ENCODE peak calls at places on chromosomes 6 and 20, in nine cellular contexts. T, Y, D, Q, E, A, M, X and G are unnamed samples.
A peak's percentile ranks its signal among the peaks of the same experiment; 100 is the strongest.

GRCh38 chr20:51470907-51471411 is 71.6 kb downstream of the NFATC2 start:
- DNase-seq in T (no peak), Y (no peak), D (no peak), Q (no peak), E (no peak), A (no peak), M (peak; percentile 38), X (no peak), G (no peak)

GRCh38 chr6:96460052-96460700 is 61.4 kb upstream of the UFL1 start:
- DNase-seq in T (no peak), Y (no peak), D (peak; percentile 37), Q (no peak), E (no peak), A (no peak), M (no peak), X (no peak), G (no peak)

GRCh38 chr20:37226889-37227288 is 34.7 kb downstream of the GHRH start:
- DNase-seq in T (no peak), Y (no peak), D (no peak), Q (no peak), E (no peak), A (no peak), M (no peak), X (no peak), G (no peak)

GRCh38 chr6:142696123-142696522 is 248.9 kb downstream of the HIVEP2 start:
- DNase-seq in T (no peak), Y (no peak), D (no peak), Q (no peak), E (no peak), A (no peak), M (no peak), X (no peak), G (no peak)

GRCh38 chr20:23417861-23418260 is 3.4 kb downstream of the NAPB start:
- DNase-seq in T (no peak), Y (no peak), D (no peak), Q (no peak), E (no peak), A (no peak), M (no peak), X (no peak), G (no peak)

GRCh38 chr6:31624070-31624469 is 3.6 kb downstream of the PRRC2A start:
- DNase-seq in T (no peak), Y (no peak), D (no peak), Q (no peak), E (no peak), A (no peak), M (no peak), X (no peak), G (no peak)

GRCh38 chr20:36384022-36384619 is 78.0 kb downstream of the DLGAP4 start:
- DNase-seq in T (no peak), Y (no peak), D (no peak), Q (no peak), E (no peak), A (peak; percentile 43), M (peak; percentile 31), X (peak; percentile 51), G (no peak)

GRCh38 chr6:8059129-8059528 is 5.1 kb downstream of the BLOC1S5 start:
- DNase-seq in T (no peak), Y (no peak), D (peak; percentile 19), Q (no peak), E (no peak), A (no peak), M (no peak), X (peak; percentile 17), G (no peak)

GRCh38 chr6:151679081-151679480 is 128.4 kb upstream of the ESR1 start:
- DNase-seq in T (peak; percentile 62), Y (no peak), D (no peak), Q (no peak), E (no peak), A (peak; percentile 33), M (peak; percentile 41), X (no peak), G (no peak)

GRCh38 chr6:54191460-54191859 is 80.2 kb downstream of the MLIP start:
- DNase-seq in T (no peak), Y (no peak), D (no peak), Q (no peak), E (no peak), A (no peak), M (no peak), X (no peak), G (no peak)

GRCh38 chr6:43113431-43114260 is 37.5 kb downstream of the PTK7 start:
- DNase-seq in T (no peak), Y (no peak), D (peak; percentile 79), Q (no peak), E (no peak), A (no peak), M (no peak), X (no peak), G (no peak)

GRCh38 chr6:85670573-85670972 is 27.9 kb upstream of the SYNCRIP start:
- DNase-seq in T (no peak), Y (no peak), D (no peak), Q (no peak), E (no peak), A (no peak), M (no peak), X (no peak), G (no peak)

GRCh38 chr6:11712760-11713159 is 65.8 kb downstream of the ADTRP start:
- DNase-seq in T (peak; percentile 39), Y (no peak), D (no peak), Q (no peak), E (no peak), A (peak; percentile 59), M (peak; percentile 71), X (peak; percentile 38), G (no peak)